ENCODE peak calls at places on chromosomes 4 and X, in five cellular contexts. X is naive thymus-derived CD8-positive, alpha-beta T cell; V is astrocyte of the hippocampus; N is GM04504; H is activated naive CD4-positive, alpha-beta T cell treated with anti-CD3 and anti-CD28 coated beads for 36 hours. A is an unnamed sample.

GRCh38 chrX:150569155-150569477 is 695 bp downstream of the MTM1 start:
- DNase-seq in X (peak; percentile 51), V (no peak), N (no peak), H (peak; percentile 65), A (no peak)

GRCh38 chr4:144709793-144710525 is 64.0 kb downstream of the HHIP start:
- DNase-seq in X (no peak), V (peak; percentile 60), N (peak; percentile 20), H (no peak), A (no peak)

GRCh38 chrX:55135171-55135570 is 46.4 kb downstream of the PAGE2 start:
- DNase-seq in X (peak; percentile 20), V (peak; percentile 46), N (peak; percentile 12), H (peak; percentile 56), A (peak; percentile 54)

GRCh38 chrX:111083101-111083500 is 12.9 kb upstream of the PAK3 start:
- DNase-seq in X (no peak), V (peak; percentile 44), N (no peak), H (no peak), A (no peak)

GRCh38 chr4:86500527-86500926 is 93.6 kb upstream of the PTPN13 start:
- DNase-seq in X (no peak), V (no peak), N (no peak), H (no peak), A (no peak)

GRCh38 chr4:74330295-74330750 is 22.1 kb downstream of the EPGN start:
- DNase-seq in X (no peak), V (no peak), N (no peak), H (no peak), A (no peak)

GRCh38 chrX:71199252-71199651 is 23.8 kb upstream of the GJB1 start:
- DNase-seq in X (no peak), V (no peak), N (no peak), H (no peak), A (no peak)

GRCh38 chr4:115113382-115114106 is at the start of gene NDST4:
- DNase-seq in X (no peak), V (peak; percentile 77), N (no peak), H (no peak), A (no peak)

GRCh38 chr4:147984065-147984777 is 252.3 kb downstream of the ARHGAP10 start:
- DNase-seq in X (no peak), V (peak; percentile 58), N (no peak), H (peak; percentile 19), A (peak; percentile 87)

GRCh38 chr4:132169660-132170059 is 979.4 kb upstream of the PCDH10 start:
- DNase-seq in X (no peak), V (no peak), N (no peak), H (no peak), A (peak; percentile 47)

GRCh38 chr4:71872767-71873422 is 89.0 kb upstream of the GC start:
- DNase-seq in X (no peak), V (peak; percentile 9), N (no peak), H (no peak), A (no peak)

GRCh38 chr4:26223160-26223559 is 97.7 kb upstream of the RBPJ start:
- DNase-seq in X (no peak), V (no peak), N (no peak), H (no peak), A (no peak)

GRCh38 chrX:124018031-124018430 is 56.5 kb downstream of the STAG2 start:
- DNase-seq in X (no peak), V (no peak), N (no peak), H (no peak), A (no peak)

GRCh38 chr4:169251291-169252235 is 19.2 kb downstream of the SH3RF1 start:
- DNase-seq in X (no peak), V (peak; percentile 76), N (no peak), H (no peak), A (peak; percentile 55)